ENCODE peak calls at places on chromosome 11, in nine cellular contexts. One of them, this sample, is unnamed.

GRCh38 chr11:72598901-72599300 is 75.3 kb downstream of the PDE2A start:
- DNase-seq in SK-N-SH: peak; percentile 83
- DNase-seq in HuH-7.5: peak; percentile 54
- DNase-seq in posterior cingulate gyrus: no peak
- DNase-seq in M059J: peak; percentile 26
- DNase-seq in stimulated activated CD8-positive, alpha-beta memory T cell treated with anti-CD3 and anti-CD28 coated beads, Interleukin-4, amount 100 ng/mL, for 4 hours: no peak
- DNase-seq in amygdala: peak; percentile 20
- DNase-seq in lower lobe of right lung: no peak
- DNase-seq in fibroblast of gingiva: peak; percentile 14
- DNase-seq in this sample: peak; percentile 32

GRCh38 chr11:117925198-117925925 is 3.8 kb downstream of the TMPRSS13 start:
- DNase-seq in SK-N-SH: no peak
- DNase-seq in HuH-7.5: no peak
- DNase-seq in posterior cingulate gyrus: no peak
- DNase-seq in M059J: no peak
- DNase-seq in stimulated activated CD8-positive, alpha-beta memory T cell treated with anti-CD3 and anti-CD28 coated beads, Interleukin-4, amount 100 ng/mL, for 4 hours: no peak
- DNase-seq in amygdala: no peak
- DNase-seq in lower lobe of right lung: peak; percentile 19
- DNase-seq in fibroblast of gingiva: no peak
- DNase-seq in this sample: no peak

GRCh38 chr11:4643084-4643483 is 698 bp upstream of the OR51E1 start:
- DNase-seq in SK-N-SH: no peak
- DNase-seq in HuH-7.5: no peak
- DNase-seq in posterior cingulate gyrus: no peak
- DNase-seq in M059J: no peak
- DNase-seq in stimulated activated CD8-positive, alpha-beta memory T cell treated with anti-CD3 and anti-CD28 coated beads, Interleukin-4, amount 100 ng/mL, for 4 hours: no peak
- DNase-seq in amygdala: no peak
- DNase-seq in lower lobe of right lung: no peak
- DNase-seq in fibroblast of gingiva: no peak
- DNase-seq in this sample: no peak

GRCh38 chr11:200224-201003 is 6.8 kb downstream of the BET1L start:
- DNase-seq in SK-N-SH: no peak
- DNase-seq in HuH-7.5: no peak
- DNase-seq in posterior cingulate gyrus: peak; percentile 4
- DNase-seq in M059J: no peak
- DNase-seq in stimulated activated CD8-positive, alpha-beta memory T cell treated with anti-CD3 and anti-CD28 coated beads, Interleukin-4, amount 100 ng/mL, for 4 hours: no peak
- DNase-seq in amygdala: no peak
- DNase-seq in lower lobe of right lung: peak; percentile 40
- DNase-seq in fibroblast of gingiva: no peak
- DNase-seq in this sample: no peak

GRCh38 chr11:126146454-126147192 is 64.8 kb downstream of the RPUSD4 start:
- DNase-seq in SK-N-SH: no peak
- DNase-seq in HuH-7.5: peak; percentile 40
- DNase-seq in posterior cingulate gyrus: peak; percentile 25
- DNase-seq in M059J: no peak
- DNase-seq in stimulated activated CD8-positive, alpha-beta memory T cell treated with anti-CD3 and anti-CD28 coated beads, Interleukin-4, amount 100 ng/mL, for 4 hours: no peak
- DNase-seq in amygdala: peak; percentile 11
- DNase-seq in lower lobe of right lung: no peak
- DNase-seq in fibroblast of gingiva: no peak
- DNase-seq in this sample: peak; percentile 51

GRCh38 chr11:3221408-3222002 is 2.9 kb upstream of the MRGPRG start:
- DNase-seq in SK-N-SH: peak; percentile 52
- DNase-seq in HuH-7.5: no peak
- DNase-seq in posterior cingulate gyrus: no peak
- DNase-seq in M059J: no peak
- DNase-seq in stimulated activated CD8-positive, alpha-beta memory T cell treated with anti-CD3 and anti-CD28 coated beads, Interleukin-4, amount 100 ng/mL, for 4 hours: no peak
- DNase-seq in amygdala: no peak
- DNase-seq in lower lobe of right lung: no peak
- DNase-seq in fibroblast of gingiva: no peak
- DNase-seq in this sample: no peak

GRCh38 chr11:93089474-93090102 is 108.2 kb downstream of the SLC36A4 start:
- DNase-seq in SK-N-SH: no peak
- DNase-seq in HuH-7.5: no peak
- DNase-seq in posterior cingulate gyrus: no peak
- DNase-seq in M059J: peak; percentile 64
- DNase-seq in stimulated activated CD8-positive, alpha-beta memory T cell treated with anti-CD3 and anti-CD28 coated beads, Interleukin-4, amount 100 ng/mL, for 4 hours: no peak
- DNase-seq in amygdala: peak; percentile 24
- DNase-seq in lower lobe of right lung: no peak
- DNase-seq in fibroblast of gingiva: peak; percentile 50
- DNase-seq in this sample: peak; percentile 37

GRCh38 chr11:112748713-112749481 is 212.3 kb upstream of the NCAM1 start:
- DNase-seq in SK-N-SH: peak; percentile 57
- DNase-seq in HuH-7.5: no peak
- DNase-seq in posterior cingulate gyrus: peak; percentile 48
- DNase-seq in M059J: no peak
- DNase-seq in stimulated activated CD8-positive, alpha-beta memory T cell treated with anti-CD3 and anti-CD28 coated beads, Interleukin-4, amount 100 ng/mL, for 4 hours: no peak
- DNase-seq in amygdala: no peak
- DNase-seq in lower lobe of right lung: no peak
- DNase-seq in fibroblast of gingiva: no peak
- DNase-seq in this sample: no peak

GRCh38 chr11:66867425-66868040 is 10.7 kb downstream of the LRFN4 start:
- DNase-seq in SK-N-SH: no peak
- DNase-seq in HuH-7.5: peak; percentile 90
- DNase-seq in posterior cingulate gyrus: no peak
- DNase-seq in M059J: no peak
- DNase-seq in stimulated activated CD8-positive, alpha-beta memory T cell treated with anti-CD3 and anti-CD28 coated beads, Interleukin-4, amount 100 ng/mL, for 4 hours: no peak
- DNase-seq in amygdala: no peak
- DNase-seq in lower lobe of right lung: no peak
- DNase-seq in fibroblast of gingiva: no peak
- DNase-seq in this sample: peak; percentile 43

GRCh38 chr11:134725939-134726639 is 314.0 kb upstream of the B3GAT1 start:
- DNase-seq in SK-N-SH: peak; percentile 42
- DNase-seq in HuH-7.5: peak; percentile 14
- DNase-seq in posterior cingulate gyrus: peak; percentile 20
- DNase-seq in M059J: no peak
- DNase-seq in stimulated activated CD8-positive, alpha-beta memory T cell treated with anti-CD3 and anti-CD28 coated beads, Interleukin-4, amount 100 ng/mL, for 4 hours: no peak
- DNase-seq in amygdala: no peak
- DNase-seq in lower lobe of right lung: peak; percentile 61
- DNase-seq in fibroblast of gingiva: no peak
- DNase-seq in this sample: no peak

GRCh38 chr11:118002010-118002540 is 15.9 kb downstream of the IL10RA start:
- DNase-seq in SK-N-SH: no peak
- DNase-seq in HuH-7.5: no peak
- DNase-seq in posterior cingulate gyrus: no peak
- DNase-seq in M059J: no peak
- DNase-seq in stimulated activated CD8-positive, alpha-beta memory T cell treated with anti-CD3 and anti-CD28 coated beads, Interleukin-4, amount 100 ng/mL, for 4 hours: no peak
- DNase-seq in amygdala: no peak
- DNase-seq in lower lobe of right lung: no peak
- DNase-seq in fibroblast of gingiva: no peak
- DNase-seq in this sample: no peak

GRCh38 chr11:79321282-79321681 is 119.5 kb downstream of the TENM4 start:
- DNase-seq in SK-N-SH: no peak
- DNase-seq in HuH-7.5: no peak
- DNase-seq in posterior cingulate gyrus: no peak
- DNase-seq in M059J: peak; percentile 4
- DNase-seq in stimulated activated CD8-positive, alpha-beta memory T cell treated with anti-CD3 and anti-CD28 coated beads, Interleukin-4, amount 100 ng/mL, for 4 hours: no peak
- DNase-seq in amygdala: no peak
- DNase-seq in lower lobe of right lung: no peak
- DNase-seq in fibroblast of gingiva: no peak
- DNase-seq in this sample: no peak

GRCh38 chr11:113114452-113115027 is 153.3 kb downstream of the NCAM1 start:
- DNase-seq in SK-N-SH: peak; percentile 49
- DNase-seq in HuH-7.5: no peak
- DNase-seq in posterior cingulate gyrus: peak; percentile 66
- DNase-seq in M059J: peak; percentile 18
- DNase-seq in stimulated activated CD8-positive, alpha-beta memory T cell treated with anti-CD3 and anti-CD28 coated beads, Interleukin-4, amount 100 ng/mL, for 4 hours: no peak
- DNase-seq in amygdala: peak; percentile 47
- DNase-seq in lower lobe of right lung: no peak
- DNase-seq in fibroblast of gingiva: peak; percentile 25
- DNase-seq in this sample: peak; percentile 86

GRCh38 chr11:45864041-45864440 is 16.8 kb downstream of the CRY2 start:
- DNase-seq in SK-N-SH: no peak
- DNase-seq in HuH-7.5: no peak
- DNase-seq in posterior cingulate gyrus: no peak
- DNase-seq in M059J: no peak
- DNase-seq in stimulated activated CD8-positive, alpha-beta memory T cell treated with anti-CD3 and anti-CD28 coated beads, Interleukin-4, amount 100 ng/mL, for 4 hours: no peak
- DNase-seq in amygdala: no peak
- DNase-seq in lower lobe of right lung: no peak
- DNase-seq in fibroblast of gingiva: no peak
- DNase-seq in this sample: peak; percentile 56

GRCh38 chr11:69667619-69668604 is 7.2 kb downstream of the LTO1 start:
- DNase-seq in SK-N-SH: peak; percentile 11
- DNase-seq in HuH-7.5: no peak
- DNase-seq in posterior cingulate gyrus: no peak
- DNase-seq in M059J: no peak
- DNase-seq in stimulated activated CD8-positive, alpha-beta memory T cell treated with anti-CD3 and anti-CD28 coated beads, Interleukin-4, amount 100 ng/mL, for 4 hours: no peak
- DNase-seq in amygdala: no peak
- DNase-seq in lower lobe of right lung: no peak
- DNase-seq in fibroblast of gingiva: no peak
- DNase-seq in this sample: no peak

GRCh38 chr11:27770576-27770975 is 70.3 kb upstream of the BDNF start:
- DNase-seq in SK-N-SH: no peak
- DNase-seq in HuH-7.5: no peak
- DNase-seq in posterior cingulate gyrus: no peak
- DNase-seq in M059J: peak; percentile 88
- DNase-seq in stimulated activated CD8-positive, alpha-beta memory T cell treated with anti-CD3 and anti-CD28 coated beads, Interleukin-4, amount 100 ng/mL, for 4 hours: no peak
- DNase-seq in amygdala: no peak
- DNase-seq in lower lobe of right lung: no peak
- DNase-seq in fibroblast of gingiva: no peak
- DNase-seq in this sample: no peak

This sample was measured in G401.